ENCODE peak calls at places on chromosomes 16 and 17, in five cellular contexts. B is cardiac fibroblast, Q is adrenal gland, C is NCI-H2029, U is HFF-Myc. X is an unnamed sample.

GRCh38 chr17:50640701-50641338 is 6.1 kb downstream of the ABCC3 start:
- DNase-seq in B (peak; percentile 42), C (no peak), Q (no peak), U (no peak), X (no peak)

GRCh38 chr16:13036600-13036999 is 135.2 kb downstream of the SHISA9 start:
- DNase-seq in B (peak; percentile 30), U (peak; percentile 9), Q (peak; percentile 40), C (no peak), X (peak; percentile 9)

GRCh38 chr17:47993031-47993546 is 22.2 kb downstream of the CDK5RAP3 start:
- DNase-seq in U (no peak), B (no peak), Q (no peak), C (no peak), X (no peak)

GRCh38 chr17:63002625-63003024 is 36.6 kb downstream of the TANC2 start:
- DNase-seq in Q (no peak), U (no peak), B (no peak), C (no peak), X (no peak)

GRCh38 chr17:42891539-42892152 is 9.0 kb upstream of the G6PC1 start:
- DNase-seq in B (peak; percentile 13), C (no peak), U (no peak), Q (no peak), X (peak; percentile 16)

GRCh38 chr17:7079581-7080444 is at the start of gene CLEC10A:
- DNase-seq in C (no peak), B (no peak), Q (no peak), U (no peak), X (no peak)

GRCh38 chr16:78376452-78376851 is 277.0 kb downstream of the WWOX start:
- DNase-seq in U (no peak), B (no peak), Q (no peak), C (no peak), X (no peak)

GRCh38 chr17:81807839-81808238 is 3.9 kb downstream of the GCGR start:
- DNase-seq in U (no peak), C (no peak), B (no peak), Q (no peak), X (no peak)

GRCh38 chr17:74431568-74432483 is at the start of gene GPRC5C:
- DNase-seq in Q (peak; percentile 66), C (peak; percentile 83), U (no peak), B (no peak), X (no peak)

GRCh38 chr17:45946841-45947256 is 52.2 kb upstream of the STH start:
- DNase-seq in C (no peak), Q (no peak), U (no peak), B (no peak), X (no peak)

GRCh38 chr16:67463059-67463458 is 17.9 kb downstream of the ATP6V0D1 start:
- DNase-seq in B (no peak), C (no peak), U (no peak), Q (no peak), X (no peak)

GRCh38 chr16:47774661-47775060 is 313.5 kb downstream of the PHKB start:
- DNase-seq in B (peak; percentile 59), Q (no peak), C (peak; percentile 9), U (no peak), X (peak; percentile 64)

GRCh38 chr17:50003916-50004315 is 8.9 kb upstream of the DLX3 start:
- DNase-seq in B (no peak), Q (no peak), C (no peak), U (no peak), X (no peak)

X was measured in brain microvascular endothelial cell.